ENCODE peak calls at places on chromosomes 3 and 15, in six cellular contexts. One of them, this sample, is unnamed.
A peak's percentile ranks its signal among the peaks of the same experiment; 100 is the strongest.

GRCh38 chr3:133856316-133856715 is 39.4 kb downstream of the RAB6B start:
- DNase-seq in A549: no peak
- DNase-seq in ovary: no peak
- DNase-seq in mammary epithelial cell: no peak
- DNase-seq in fibroblast of lung: no peak
- DNase-seq in K562: no peak
- DNase-seq in this sample: no peak

GRCh38 chr15:65796610-65797012 is 4.5 kb upstream of the DENND4A start:
- DNase-seq in A549: peak; percentile 44
- DNase-seq in K562: no peak
- DNase-seq in fibroblast of lung: peak; percentile 60
- DNase-seq in ovary: no peak
- DNase-seq in mammary epithelial cell: peak; percentile 91
- DNase-seq in this sample: peak; percentile 81

GRCh38 chr3:40137586-40138295 is 171.8 kb upstream of the EIF1B start:
- DNase-seq in K562: no peak
- DNase-seq in A549: no peak
- DNase-seq in mammary epithelial cell: peak; percentile 86
- DNase-seq in fibroblast of lung: peak; percentile 8
- DNase-seq in ovary: no peak
- DNase-seq in this sample: peak; percentile 49

GRCh38 chr3:94811836-94812235 is 749.0 kb downstream of the NSUN3 start:
- DNase-seq in fibroblast of lung: no peak
- DNase-seq in K562: no peak
- DNase-seq in ovary: no peak
- DNase-seq in A549: no peak
- DNase-seq in mammary epithelial cell: no peak
- DNase-seq in this sample: no peak

GRCh38 chr3:49803464-49804140 is 541 bp downstream of the INKA1 start:
- DNase-seq in ovary: peak; percentile 36
- DNase-seq in mammary epithelial cell: peak; percentile 90
- DNase-seq in K562: peak; percentile 66
- DNase-seq in A549: no peak
- DNase-seq in fibroblast of lung: peak; percentile 47
- DNase-seq in this sample: peak; percentile 68

GRCh38 chr15:65888998-65889397 is 19.7 kb downstream of the RAB11A start:
- DNase-seq in ovary: no peak
- DNase-seq in A549: no peak
- DNase-seq in K562: no peak
- DNase-seq in mammary epithelial cell: no peak
- DNase-seq in fibroblast of lung: no peak
- DNase-seq in this sample: no peak

GRCh38 chr3:134453631-134454030 is 32.2 kb downstream of the ANAPC13 start:
- DNase-seq in mammary epithelial cell: no peak
- DNase-seq in ovary: no peak
- DNase-seq in K562: peak; percentile 16
- DNase-seq in A549: no peak
- DNase-seq in fibroblast of lung: no peak
- DNase-seq in this sample: no peak

GRCh38 chr3:104291878-104292277 is 1074.8 kb upstream of the ALCAM start:
- DNase-seq in K562: no peak
- DNase-seq in fibroblast of lung: peak; percentile 8
- DNase-seq in A549: no peak
- DNase-seq in ovary: no peak
- DNase-seq in mammary epithelial cell: no peak
- DNase-seq in this sample: no peak

GRCh38 chr15:40028853-40029252 is 10.1 kb downstream of the SRP14 start:
- DNase-seq in K562: no peak
- DNase-seq in A549: no peak
- DNase-seq in fibroblast of lung: no peak
- DNase-seq in ovary: no peak
- DNase-seq in mammary epithelial cell: no peak
- DNase-seq in this sample: no peak
- H3K27ac ChIP-seq in K562: no peak overlapping the region
- H3K27ac ChIP-seq in A549: no peak overlapping the region
- H3K27ac ChIP-seq in fibroblast of lung: no peak overlapping the region
- H3K27ac ChIP-seq in ovary: no peak overlapping the region
- H3K27ac ChIP-seq in mammary epithelial cell: no peak overlapping the region
- H3K27ac ChIP-seq in this sample: no peak overlapping the region

DNA sequence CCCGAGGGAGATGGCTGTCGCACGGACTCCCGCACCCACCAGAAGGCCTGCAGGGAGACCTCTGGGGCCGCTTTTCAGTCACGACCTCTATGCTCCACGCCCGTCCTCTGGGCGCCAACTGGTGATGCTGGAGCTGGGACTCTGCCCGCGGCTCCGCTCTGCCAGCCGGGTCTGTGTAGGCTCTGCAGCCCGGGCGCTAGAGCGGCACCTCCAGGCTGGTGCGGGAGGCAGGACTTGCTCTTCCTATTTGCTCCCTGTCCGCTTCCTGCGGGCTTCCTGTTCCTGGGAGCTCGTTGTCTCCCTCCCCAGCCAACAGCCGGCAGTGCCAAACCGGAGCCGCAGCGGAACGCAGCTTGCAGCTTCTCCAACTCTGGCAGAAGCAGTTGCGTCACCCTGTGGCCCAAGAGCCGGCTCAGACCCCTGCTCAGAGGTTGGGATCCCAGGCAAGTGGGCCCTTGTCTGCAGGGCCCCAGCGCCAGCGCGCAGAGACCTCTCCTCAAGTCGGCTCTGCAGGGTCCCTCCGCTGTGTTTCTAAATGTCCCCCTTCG is 285.9 kb downstream of the XXYLT1 start:
- DNase-seq in mammary epithelial cell: no peak
- DNase-seq in A549: no peak
- DNase-seq in K562: no peak
- DNase-seq in ovary: peak; percentile 67
- DNase-seq in fibroblast of lung: peak; percentile 77
- DNase-seq in this sample: no peak
- TF ChIP-seq CTCF in mammary epithelial cell: peak; percentile 27
- TF ChIP-seq CTCF in A549: no peak
- TF ChIP-seq CTCF in K562: peak; percentile 50
- TF ChIP-seq CTCF in ovary: no peak
- TF ChIP-seq CTCF in fibroblast of lung: peak; percentile 47
- TF ChIP-seq CTCF in this sample: no peak

GRCh38 chr3:29758108-29759020 is 477.5 kb downstream of the RBMS3 start:
- DNase-seq in A549: no peak
- DNase-seq in ovary: no peak
- DNase-seq in fibroblast of lung: peak; percentile 97
- DNase-seq in K562: no peak
- DNase-seq in mammary epithelial cell: peak; percentile 77
- DNase-seq in this sample: peak; percentile 11
- H3K27ac ChIP-seq in A549: peak overlapping the region; percentile 1
- H3K27ac ChIP-seq in ovary: no peak overlapping the region
- H3K27ac ChIP-seq in fibroblast of lung: peak overlapping the region; percentile 77
- H3K27ac ChIP-seq in K562: no peak overlapping the region
- H3K27ac ChIP-seq in mammary epithelial cell: peak overlapping the region; percentile 89
- H3K27ac ChIP-seq in this sample: no peak overlapping the region

DNA sequence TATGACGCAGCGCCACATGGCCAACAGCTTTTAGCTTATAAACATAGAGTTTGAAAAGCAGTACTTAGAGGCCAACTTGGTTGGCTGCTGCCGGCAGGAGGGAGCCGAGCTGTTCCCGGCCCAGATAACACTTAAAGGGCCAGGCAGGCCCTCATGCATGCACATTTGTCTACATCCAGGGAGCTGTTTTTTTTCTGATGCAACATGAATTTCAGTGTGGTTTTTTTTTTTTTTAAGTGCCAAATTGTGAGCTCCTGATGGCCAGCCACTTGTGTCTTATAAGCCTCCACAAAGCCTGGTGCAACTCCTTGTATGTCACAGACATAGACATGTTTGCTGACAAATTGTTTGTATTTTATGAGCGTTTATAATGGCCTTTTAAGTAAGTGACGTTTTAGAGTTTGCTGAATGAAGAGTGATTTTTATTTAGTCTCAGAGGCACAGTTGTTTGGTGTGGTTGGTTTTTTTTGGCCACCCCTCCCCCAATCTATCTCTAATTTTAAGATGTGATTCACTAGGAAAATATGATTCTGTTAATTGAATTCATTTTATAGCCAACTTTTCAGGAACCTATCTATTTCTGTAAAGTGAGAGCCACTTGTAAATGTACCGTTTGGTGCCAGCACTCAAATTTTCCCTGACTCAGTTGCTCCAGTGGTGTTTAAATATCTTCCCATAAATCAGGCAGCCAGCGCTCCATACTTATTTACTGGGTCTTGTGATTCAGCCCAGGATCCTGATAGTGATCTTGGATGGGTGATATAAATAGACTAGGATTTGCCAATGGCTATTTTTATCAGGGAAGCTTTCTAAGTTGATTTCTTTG is 134.3 kb downstream of the VGLL4 start:
- DNase-seq in mammary epithelial cell: no peak
- DNase-seq in fibroblast of lung: peak; percentile 99
- DNase-seq in K562: peak; percentile 70
- DNase-seq in ovary: peak; percentile 85
- DNase-seq in A549: no peak
- DNase-seq in this sample: no peak
- TF ChIP-seq CTCF in mammary epithelial cell: no peak
- TF ChIP-seq CTCF in fibroblast of lung: peak; percentile 40
- TF ChIP-seq CTCF in K562: peak; percentile 20
- TF ChIP-seq CTCF in ovary: peak; percentile 22
- TF ChIP-seq CTCF in A549: no peak
- TF ChIP-seq CTCF in this sample: no peak

GRCh38 chr15:25674948-25675347 is 188.2 kb downstream of the ATP10A start:
- DNase-seq in mammary epithelial cell: no peak
- DNase-seq in K562: no peak
- DNase-seq in A549: no peak
- DNase-seq in ovary: no peak
- DNase-seq in fibroblast of lung: no peak
- DNase-seq in this sample: no peak
- H3K27ac ChIP-seq in mammary epithelial cell: no peak overlapping the region
- H3K27ac ChIP-seq in K562: no peak overlapping the region
- H3K27ac ChIP-seq in A549: no peak overlapping the region
- H3K27ac ChIP-seq in ovary: no peak overlapping the region
- H3K27ac ChIP-seq in fibroblast of lung: no peak overlapping the region
- H3K27ac ChIP-seq in this sample: no peak overlapping the region

DNA sequence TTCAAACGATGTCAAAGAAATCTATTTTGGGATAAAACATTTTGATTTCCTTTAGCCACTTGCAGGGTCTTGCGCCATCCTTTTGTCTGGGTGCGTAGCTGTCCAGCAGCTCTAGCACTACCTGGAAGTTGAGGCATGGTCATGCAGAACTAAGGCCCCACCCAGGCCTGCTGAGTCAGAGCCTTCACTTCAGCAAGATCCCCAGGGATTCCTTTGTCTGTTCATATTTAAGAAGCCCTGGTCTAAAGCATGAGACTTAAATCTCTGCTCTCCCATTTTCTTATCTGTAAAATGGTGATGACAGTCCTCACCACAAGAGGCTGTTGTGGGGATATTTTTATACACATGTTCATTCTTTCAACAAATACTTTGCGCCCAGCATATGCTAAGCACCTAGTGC is 99.0 kb upstream of the CTDSPL start:
- DNase-seq in K562: no peak
- DNase-seq in mammary epithelial cell: no peak
- DNase-seq in ovary: no peak
- DNase-seq in fibroblast of lung: no peak
- DNase-seq in A549: no peak
- DNase-seq in this sample: no peak
- TF ChIP-seq CTCF in K562: no peak
- TF ChIP-seq CTCF in mammary epithelial cell: no peak
- TF ChIP-seq CTCF in ovary: no peak
- TF ChIP-seq CTCF in fibroblast of lung: no peak
- TF ChIP-seq CTCF in A549: no peak
- TF ChIP-seq CTCF in this sample: no peak

GRCh38 chr3:13261908-13262307 is 158.2 kb downstream of the NUP210 start:
- DNase-seq in fibroblast of lung: no peak
- DNase-seq in ovary: no peak
- DNase-seq in K562: no peak
- DNase-seq in mammary epithelial cell: no peak
- DNase-seq in A549: no peak
- DNase-seq in this sample: no peak
- H3K27ac ChIP-seq in fibroblast of lung: no peak overlapping the region
- H3K27ac ChIP-seq in ovary: no peak overlapping the region
- H3K27ac ChIP-seq in K562: no peak overlapping the region
- H3K27ac ChIP-seq in mammary epithelial cell: no peak overlapping the region
- H3K27ac ChIP-seq in A549: peak overlapping the region; percentile 56
- H3K27ac ChIP-seq in this sample: no peak overlapping the region

This sample was measured in RWPE1.